ENCODE peak calls at places on chromosomes 1 and 21, in four cellular contexts. A is AG04450; F is iPS-NIHi11; C is naive thymus-derived CD4-positive, alpha-beta T cell. V is an unnamed sample.

GRCh38 chr21:43902441-43902840 is 37.4 kb downstream of the AGPAT3 start:
- DNase-seq in A (no peak), F (no peak), C (no peak), V (no peak)

GRCh38 chr1:167229719-167230385 is 9.2 kb downstream of the POU2F1 start:
- DNase-seq in A (no peak), F (no peak), C (no peak), V (no peak)

GRCh38 chr1:165376041-165376810 is 19.7 kb upstream of the LMX1A start:
- DNase-seq in A (no peak), F (peak; percentile 83), C (no peak), V (peak; percentile 90)

GRCh38 chr1:180962178-180962577 is 49.5 kb downstream of the KIAA1614 start:
- DNase-seq in A (no peak), F (no peak), C (no peak), V (no peak)

GRCh38 chr1:13956386-13956785 is 256.4 kb downstream of the PRDM2 start:
- DNase-seq in A (no peak), F (no peak), C (no peak), V (no peak)

GRCh38 chr21:29233611-29234540 is 64.8 kb upstream of the BACH1 start:
- DNase-seq in A (no peak), F (no peak), C (no peak), V (no peak)

GRCh38 chr1:161088587-161089110 is 709 bp downstream of the NECTIN4 start:
- DNase-seq in A (no peak), F (no peak), C (no peak), V (no peak)

GRCh38 chr1:24452922-24453481 is 37.4 kb downstream of the NIPAL3 start:
- DNase-seq in A (no peak), F (no peak), C (no peak), V (no peak)

GRCh38 chr1:78426398-78426797 is 64.4 kb upstream of the PTGFR start:
- DNase-seq in A (no peak), F (no peak), C (no peak), V (no peak)